ENCODE peak calls at places on chromosomes 4 and X, in nine cellular contexts. R is stomach, I is upper lobe of left lung, D is spleen, P is HCT116, T is sigmoid colon, F is breast epithelium, N is GM12878, K is K562. Y is an unnamed sample.
A peak's percentile ranks its signal among the peaks of the same experiment; 100 is the strongest.

GRCh38 chr4:113899260-113900177 is 79.9 kb downstream of the ARSJ start:
- DNase-seq in R (no peak), I (no peak), D (no peak), P (no peak), T (no peak), F (no peak), N (peak; percentile 45), K (no peak), Y (no peak)

GRCh38 chrX:49129427-49129826 is 5.9 kb upstream of the GPKOW start:
- DNase-seq in R (no peak), I (peak; percentile 32), D (no peak), P (no peak), T (no peak), F (no peak), N (no peak), K (no peak), Y (no peak)

GRCh38 chrX:323721-324628 is 5.4 kb upstream of the GTPBP6 start:
- DNase-seq in R (peak; percentile 60), I (peak; percentile 58), D (peak; percentile 84), P (peak; percentile 67), T (peak; percentile 57), F (peak; percentile 57), N (no peak), K (no peak), Y (no peak)

GRCh38 chr4:140871368-140871767 is 115.2 kb upstream of the TBC1D9 start:
- DNase-seq in R (no peak), I (no peak), D (no peak), P (no peak), T (no peak), F (no peak), N (no peak), K (no peak), Y (no peak)

GRCh38 chr4:85419103-85419502 is 55.8 kb upstream of the ARHGAP24 start:
- DNase-seq in R (no peak), I (no peak), D (no peak), P (no peak), T (no peak), F (no peak), N (no peak), K (no peak), Y (no peak)

GRCh38 chr4:89056953-89057398 is at the start of gene FAM13A:
- DNase-seq in R (peak; percentile 85), I (peak; percentile 89), D (no peak), P (peak; percentile 91), T (peak; percentile 95), F (peak; percentile 74), N (peak; percentile 44), K (peak; percentile 79), Y (peak; percentile 96)

GRCh38 chr4:78777556-78777900 is 1.4 kb downstream of the BMP2K start:
- DNase-seq in R (no peak), I (no peak), D (no peak), P (no peak), T (no peak), F (no peak), N (no peak), K (no peak), Y (no peak)

GRCh38 chr4:147481577-147482109 is 746 bp downstream of the EDNRA start:
- DNase-seq in R (no peak), I (peak; percentile 28), D (no peak), P (no peak), T (no peak), F (no peak), N (no peak), K (no peak), Y (no peak)

GRCh38 chr4:99945718-99946345 is 586 bp downstream of the DNAJB14 start:
- DNase-seq in R (peak; percentile 26), I (peak; percentile 30), D (no peak), P (no peak), T (peak; percentile 66), F (no peak), N (no peak), K (peak; percentile 47), Y (no peak)

GRCh38 chrX:119118780-119119395 is 8.7 kb downstream of the KIAA1210 start:
- DNase-seq in R (peak; percentile 45), I (peak; percentile 22), D (no peak), P (peak; percentile 27), T (no peak), F (peak; percentile 50), N (no peak), K (peak; percentile 42), Y (peak; percentile 12)

GRCh38 chr4:151540728-151541437 is 131.9 kb downstream of the FHIP1A start:
- DNase-seq in R (no peak), I (no peak), D (no peak), P (peak; percentile 59), T (no peak), F (no peak), N (no peak), K (no peak), Y (no peak)

GRCh38 chrX:153526801-153527599 is 9.6 kb downstream of the ATP2B3 start:
- DNase-seq in R (no peak), I (no peak), D (no peak), P (no peak), T (no peak), F (no peak), N (no peak), K (no peak), Y (no peak)

GRCh38 chr4:41363384-41363981 is 106.8 kb downstream of the UCHL1 start:
- DNase-seq in R (no peak), I (peak; percentile 39), D (peak; percentile 51), P (no peak), T (no peak), F (no peak), N (no peak), K (no peak), Y (no peak)

GRCh38 chr4:29970626-29971025 is 749.5 kb upstream of the PCDH7 start:
- DNase-seq in R (no peak), I (no peak), D (no peak), P (peak; percentile 37), T (no peak), F (no peak), N (no peak), K (no peak), Y (no peak)

GRCh38 chr4:16496501-16496900 is 270.2 kb upstream of the TAPT1 start:
- DNase-seq in R (no peak), I (no peak), D (no peak), P (no peak), T (no peak), F (no peak), N (no peak), K (no peak), Y (no peak)

GRCh38 chr4:1469596-1470392 is 63.6 kb upstream of the NKX1-1 start:
- DNase-seq in R (no peak), I (no peak), D (peak; percentile 71), P (no peak), T (no peak), F (peak; percentile 42), N (no peak), K (no peak), Y (no peak)

GRCh38 chr4:18815779-18816173 is 794.2 kb upstream of the LCORL start:
- DNase-seq in R (no peak), I (no peak), D (no peak), P (no peak), T (no peak), F (no peak), N (no peak), K (no peak), Y (no peak)

DNA sequence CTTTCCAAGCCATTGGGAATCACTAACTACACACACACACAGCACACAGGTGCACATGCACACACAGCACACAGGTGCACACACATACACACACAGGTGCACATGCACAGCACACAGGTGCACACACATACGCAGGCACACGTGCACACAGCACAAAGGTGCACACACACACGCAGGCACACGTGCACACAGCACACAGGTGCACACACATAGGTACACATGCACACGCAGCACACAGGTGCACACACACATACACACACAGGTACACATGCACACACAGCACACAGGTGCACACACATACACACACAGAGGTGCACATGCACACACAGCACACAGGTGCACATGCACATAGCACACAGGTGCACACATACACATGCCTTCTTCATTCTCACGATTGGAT is 80.9 kb downstream of the HMX1 start:
- DNase-seq in R (no peak), I (no peak), D (no peak), P (no peak), T (no peak), F (no peak), N (no peak), K (no peak), Y (no peak)
- TF ChIP-seq POLR2AphosphoS5 in R (no peak), I (no peak), D (no peak), P (no peak), T (no peak), F (no peak), N (no peak), K (no peak), Y (no peak)

DNA sequence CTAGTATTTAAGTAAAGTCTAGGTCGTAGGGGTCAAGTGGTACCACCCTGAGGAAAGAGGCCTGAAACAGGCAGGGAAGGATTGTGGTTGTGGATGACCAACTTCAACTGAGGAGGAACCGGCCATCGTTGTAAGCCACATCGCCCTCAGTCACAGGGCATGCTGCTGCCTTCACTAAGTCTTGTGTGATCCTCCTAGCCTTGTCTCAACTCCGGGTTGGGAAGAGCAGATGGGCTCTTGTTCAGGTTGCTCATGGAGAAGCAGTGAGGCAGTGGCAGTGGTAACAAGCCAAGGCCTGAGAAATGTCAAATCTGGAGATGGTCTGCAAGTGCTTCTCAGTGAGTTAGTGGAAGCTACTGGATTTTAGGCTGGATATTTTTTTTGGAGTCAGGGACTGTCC is 22.8 kb upstream of the NKX3-2 start:
- DNase-seq in R (no peak), I (no peak), D (no peak), P (no peak), T (no peak), F (no peak), N (no peak), K (no peak), Y (no peak)
- TF ChIP-seq POLR2AphosphoS5 in R (no peak), I (no peak), D (no peak), P (no peak), T (no peak), F (no peak), N (no peak), K (no peak), Y (no peak)

DNA sequence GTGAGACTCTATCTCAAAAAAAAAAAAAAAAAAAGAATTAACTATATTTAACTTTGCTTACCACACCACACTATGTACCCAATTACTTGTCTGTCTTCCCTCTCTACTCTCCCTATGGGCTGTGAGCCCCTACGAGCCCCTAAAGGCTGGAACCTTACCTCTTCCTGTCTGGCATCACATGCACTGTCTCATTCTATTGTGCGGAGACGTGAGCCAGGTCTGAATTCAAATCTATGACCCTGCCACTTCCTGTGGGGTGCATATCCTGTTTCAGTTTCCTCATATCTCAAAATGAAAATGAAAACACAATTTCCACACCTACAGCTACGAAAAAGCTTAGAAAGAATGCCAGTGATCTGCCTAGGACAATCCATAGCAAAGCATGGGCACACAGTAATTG is 42.9 kb upstream of the HS3ST1 start:
- DNase-seq in R (no peak), I (peak; percentile 34), D (peak; percentile 78), P (no peak), T (peak; percentile 68), F (no peak), N (peak; percentile 39), K (no peak), Y (no peak)
- TF ChIP-seq POLR2AphosphoS5 in R (no peak), I (no peak), D (no peak), P (no peak), T (no peak), F (no peak), N (no peak), K (no peak), Y (no peak)

GRCh38 chr4:38190717-38191178 is 230.6 kb downstream of the PTTG2 start:
- DNase-seq in R (no peak), I (no peak), D (no peak), P (no peak), T (no peak), F (no peak), N (no peak), K (no peak), Y (no peak)
- TF ChIP-seq POLR2AphosphoS5 in R (peak; percentile 43), I (no peak), D (no peak), P (no peak), T (peak; percentile 27), F (no peak), N (no peak), K (no peak), Y (no peak)

GRCh38 chr4:105990933-105991332 is 95.7 kb downstream of the NPNT start:
- DNase-seq in R (peak; percentile 43), I (peak; percentile 58), D (peak; percentile 85), P (peak; percentile 54), T (peak; percentile 89), F (peak; percentile 91), N (no peak), K (no peak), Y (no peak)
- TF ChIP-seq POLR2AphosphoS5 in R (peak; percentile 17), I (peak; percentile 41), D (peak; percentile 68), P (peak; percentile 43), T (peak; percentile 84), F (peak; percentile 61), N (no peak), K (no peak), Y (no peak)

Y was measured in SK-N-MC.